ENCODE peak calls at places on chromosomes 6 and 20, in nine cellular contexts. M is AML-193; K is T-helper 2 cell; X is choroid plexus epithelial cell; O is stimulated activated CD8-positive, alpha-beta memory T cell treated with anti-CD3 and anti-CD28 coated beads, Interleukin-15, amount 100 ng/mL, for 4 hours; J is astrocyte of the hippocampus; I is stromal cell of bone marrow; L is HS-27A; A is T-helper 9 cell. N is an unnamed sample.

GRCh38 chr6:28943557-28944411 is 20.0 kb upstream of the TRIM27 start:
- DNase-seq in I (no peak), K (no peak), A (peak), J (peak), M (no peak), O (peak), L (no peak), X (peak), N (peak)

GRCh38 chr20:25033250-25033940 is 24.5 kb downstream of the ACSS1 start:
- DNase-seq in L (no peak), A (no peak), O (no peak), K (no peak), J (no peak), I (no peak), M (no peak), X (peak), N (no peak)

GRCh38 chr6:128966934-128967333 is 84.0 kb downstream of the LAMA2 start:
- DNase-seq in A (no peak), O (no peak), L (no peak), M (no peak), X (no peak), J (no peak), K (no peak), I (no peak), N (no peak)

GRCh38 chr20:38255389-38255788 is 5.1 kb downstream of the KIAA1755 start:
- DNase-seq in O (no peak), K (no peak), L (no peak), A (no peak), J (peak), M (no peak), I (peak), X (peak), N (peak)

GRCh38 chr20:54023406-54023805 is 47.0 kb downstream of the BCAS1 start:
- DNase-seq in I (no peak), O (no peak), K (no peak), A (no peak), M (no peak), J (no peak), X (no peak), L (no peak), N (no peak)

GRCh38 chr20:53660078-53660909 is 66.7 kb upstream of the ZNF217 start:
- DNase-seq in I (no peak), J (no peak), A (peak), X (peak), K (no peak), O (peak), L (no peak), M (no peak), N (peak)

GRCh38 chr6:14283600-14284235 is 166.1 kb downstream of the CD83 start:
- DNase-seq in K (no peak), X (no peak), I (no peak), O (no peak), L (no peak), J (no peak), M (peak), A (no peak), N (peak)

GRCh38 chr6:2244261-2245102 is 923 bp downstream of the GMDS start:
- DNase-seq in O (no peak), X (no peak), I (no peak), A (no peak), K (no peak), L (no peak), J (no peak), M (no peak), N (no peak)

GRCh38 chr20:47857994-47858557 is 72.8 kb upstream of the SULF2 start:
- DNase-seq in K (no peak), X (no peak), M (no peak), L (no peak), O (no peak), J (peak), I (no peak), A (no peak), N (peak)

GRCh38 chr20:235891-236290 is 8.8 kb downstream of the DEFB129 start:
- DNase-seq in M (peak), O (no peak), K (no peak), A (no peak), I (no peak), X (peak), J (peak), L (no peak), N (peak)

GRCh38 chr6:32149932-32150920 is 1.5 kb downstream of the PRRT1 start:
- DNase-seq in I (no peak), O (no peak), L (no peak), K (no peak), J (no peak), A (no peak), M (no peak), X (no peak), N (no peak)

GRCh38 chr20:805713-806112 is 27.8 kb upstream of the FAM110A start:
- DNase-seq in I (no peak), M (no peak), X (peak), J (no peak), K (no peak), A (no peak), L (no peak), O (no peak), N (peak)

GRCh38 chr6:38194589-38194988 is 375.1 kb downstream of the ZFAND3 start:
- DNase-seq in J (no peak), M (no peak), A (no peak), X (no peak), O (no peak), K (no peak), I (no peak), L (no peak), N (no peak)

GRCh38 chr20:40470313-40471260 is 218.4 kb downstream of the MAFB start:
- DNase-seq in I (no peak), K (no peak), J (no peak), L (no peak), M (no peak), X (peak), O (no peak), A (no peak), N (no peak)

N was measured in cardiac fibroblast.